ENCODE peak calls at places on chromosomes 13 and 19, in seven cellular contexts. X, N, W, E, F, D and I are unnamed samples.
A peak's percentile ranks its signal among the peaks of the same experiment; 100 is the strongest.

GRCh38 chr19:8184274-8184673 is 24.9 kb upstream of the CERS4 start:
- DNase-seq in E (no peak), W (no peak), X (no peak), D (no peak), F (no peak), N (no peak), I (no peak)

GRCh38 chr13:92833071-92833470 is 393.5 kb upstream of the GPC6 start:
- DNase-seq in X (no peak), W (no peak), N (no peak), E (no peak), F (peak; percentile 20), D (no peak), I (no peak)

GRCh38 chr13:44884076-44884729 is 105.1 kb downstream of the NUFIP1 start:
- DNase-seq in N (no peak), F (no peak), X (no peak), D (no peak), E (no peak), W (no peak), I (no peak)

GRCh38 chr13:113374511-113375175 is 10.7 kb upstream of the GRTP1 start:
- DNase-seq in W (no peak), D (no peak), N (no peak), X (no peak), F (no peak), E (no peak), I (no peak)

GRCh38 chr13:112603641-112604220 is 15.8 kb upstream of the TUBGCP3 start:
- DNase-seq in D (no peak), X (no peak), E (no peak), F (peak; percentile 17), W (no peak), N (no peak), I (no peak)

GRCh38 chr19:1851581-1852293 is 3.5 kb upstream of the REXO1 start:
- DNase-seq in D (no peak), E (no peak), F (peak; percentile 26), X (no peak), W (no peak), N (no peak), I (peak; percentile 52)

GRCh38 chr19:47778954-47779351 is 450 bp downstream of the SELENOW start:
- DNase-seq in X (no peak), F (no peak), N (no peak), D (no peak), W (peak; percentile 50), E (no peak), I (no peak)

GRCh38 chr19:6278051-6278450 is 1.7 kb downstream of the MLLT1 start:
- DNase-seq in D (no peak), F (no peak), W (no peak), N (no peak), E (no peak), X (no peak), I (no peak)

GRCh38 chr19:47257411-47258169 is 1.3 kb downstream of the CCDC9 start:
- DNase-seq in D (no peak), W (no peak), E (no peak), F (no peak), X (no peak), N (no peak), I (no peak)

GRCh38 chr13:49218493-49219051 is 1.6 kb upstream of the MLNR start:
- DNase-seq in E (no peak), X (no peak), D (no peak), N (no peak), F (no peak), W (no peak), I (peak; percentile 69)

GRCh38 chr19:16406356-16406755 is 65.4 kb downstream of the EPS15L1 start:
- DNase-seq in D (no peak), N (no peak), E (no peak), F (no peak), X (no peak), W (no peak), I (no peak)

GRCh38 chr13:51920786-51921185 is 59.0 kb downstream of the CCDC70 start:
- DNase-seq in E (no peak), F (no peak), N (no peak), W (no peak), X (no peak), D (no peak), I (no peak)

GRCh38 chr19:40433391-40434216 is 7.8 kb upstream of the SERTAD1 start:
- DNase-seq in F (peak; percentile 58), W (peak; percentile 92), E (no peak), N (peak; percentile 62), D (peak; percentile 79), X (peak; percentile 89), I (peak; percentile 92)

GRCh38 chr19:12596927-12597548 is 13.6 kb downstream of the ZNF490 start:
- DNase-seq in F (no peak), W (no peak), D (no peak), E (no peak), N (no peak), X (no peak), I (no peak)

GRCh38 chr19:35354898-35355297 is 3.4 kb upstream of the FFAR3 start:
- DNase-seq in X (no peak), D (no peak), W (no peak), F (no peak), N (no peak), E (no peak), I (no peak)

GRCh38 chr19:47047931-47048399 is 459 bp downstream of the TMEM160 start:
- DNase-seq in F (peak; percentile 73), E (peak; percentile 53), X (peak; percentile 87), N (peak; percentile 63), W (peak; percentile 90), D (peak; percentile 93), I (peak; percentile 91)

GRCh38 chr19:38429055-38429810 is 3.2 kb upstream of the RASGRP4 start:
- DNase-seq in W (no peak), D (no peak), N (no peak), X (no peak), E (no peak), F (no peak), I (no peak)

GRCh38 chr13:80109313-80109712 is 231.6 kb downstream of the SPRY2 start:
- DNase-seq in E (no peak), X (no peak), N (no peak), F (no peak), W (no peak), D (no peak), I (no peak)

GRCh38 chr19:17390665-17391370 is 3.2 kb downstream of the CCDC194 start:
- DNase-seq in D (peak; percentile 96), X (peak; percentile 96), N (peak; percentile 74), W (peak; percentile 93), F (peak; percentile 84), E (peak; percentile 90), I (peak; percentile 96)

GRCh38 chr13:65926750-65927171 is 1303.4 kb downstream of the PCDH9 start:
- DNase-seq in D (no peak), N (no peak), X (no peak), E (no peak), F (peak; percentile 86), W (peak; percentile 58), I (no peak)

GRCh38 chr19:942133-942645 is 16.4 kb downstream of the ARID3A start:
- DNase-seq in W (no peak), X (no peak), D (no peak), F (no peak), E (no peak), N (no peak), I (no peak)